ENCODE peak calls at places on chromosomes 7 and 10, in five cellular contexts. Y, D, J, P and O are unnamed samples.

GRCh38 chr10:66799474-66799873 is 126.4 kb upstream of the LRRTM3 start:
- DNase-seq in Y (no peak), D (no peak), J (no peak), P (no peak), O (no peak)

GRCh38 chr10:15715619-15716227 is 4.0 kb downstream of the ITGA8 start:
- DNase-seq in Y (peak), D (no peak), J (no peak), P (no peak), O (no peak)

GRCh38 chr10:27687326-27687725 is 58.3 kb downstream of the MKX start:
- DNase-seq in Y (no peak), D (no peak), J (no peak), P (no peak), O (no peak)

GRCh38 chr10:102504179-102504975 is 605 bp downstream of the SUFU start:
- DNase-seq in Y (no peak), D (no peak), J (no peak), P (no peak), O (peak)

GRCh38 chr10:29926649-29927048 is 132.7 kb downstream of the JCAD start:
- DNase-seq in Y (peak), D (peak), J (no peak), P (no peak), O (peak)

GRCh38 chr7:85000973-85001372 is 185.9 kb downstream of the SEMA3D start:
- DNase-seq in Y (no peak), D (peak), J (no peak), P (no peak), O (no peak)

GRCh38 chr10:70970830-70971229 is 82.5 kb upstream of the PCBD1 start:
- DNase-seq in Y (peak), D (no peak), J (no peak), P (no peak), O (peak)

GRCh38 chr10:56622335-56622973 is 261.4 kb upstream of the ZWINT start:
- DNase-seq in Y (no peak), D (no peak), J (no peak), P (no peak), O (no peak)

GRCh38 chr10:113518415-113518814 is 34.4 kb upstream of the HABP2 start:
- DNase-seq in Y (no peak), D (no peak), J (no peak), P (no peak), O (no peak)

GRCh38 chr10:60290558-60290957 is 99.1 kb downstream of the ANK3 start:
- DNase-seq in Y (no peak), D (no peak), J (no peak), P (no peak), O (no peak)

GRCh38 chr10:59362184-59362966 is at the start of gene FAM13C:
- DNase-seq in Y (peak), D (peak), J (peak), P (no peak), O (peak)

GRCh38 chr7:8443871-8444756 is 10.7 kb downstream of the NXPH1 start:
- DNase-seq in Y (no peak), D (no peak), J (no peak), P (no peak), O (peak)

GRCh38 chr7:99560834-99561734 is 2.6 kb downstream of the ZNF655 start:
- DNase-seq in Y (no peak), D (no peak), J (no peak), P (no peak), O (peak)

GRCh38 chr7:79506481-79506880 is 53.0 kb upstream of the MAGI2 start:
- DNase-seq in Y (peak), D (no peak), J (no peak), P (no peak), O (no peak)

GRCh38 chr10:32259551-32259950 is 87.4 kb downstream of the EPC1 start:
- DNase-seq in Y (no peak), D (no peak), J (no peak), P (no peak), O (no peak)

GRCh38 chr10:32253300-32253699 is 93.7 kb downstream of the EPC1 start:
- DNase-seq in Y (no peak), D (no peak), J (no peak), P (no peak), O (peak)

GRCh38 chr10:32253821-32254220 is 93.1 kb downstream of the EPC1 start:
- DNase-seq in Y (no peak), D (no peak), J (no peak), P (no peak), O (no peak)

DNA sequence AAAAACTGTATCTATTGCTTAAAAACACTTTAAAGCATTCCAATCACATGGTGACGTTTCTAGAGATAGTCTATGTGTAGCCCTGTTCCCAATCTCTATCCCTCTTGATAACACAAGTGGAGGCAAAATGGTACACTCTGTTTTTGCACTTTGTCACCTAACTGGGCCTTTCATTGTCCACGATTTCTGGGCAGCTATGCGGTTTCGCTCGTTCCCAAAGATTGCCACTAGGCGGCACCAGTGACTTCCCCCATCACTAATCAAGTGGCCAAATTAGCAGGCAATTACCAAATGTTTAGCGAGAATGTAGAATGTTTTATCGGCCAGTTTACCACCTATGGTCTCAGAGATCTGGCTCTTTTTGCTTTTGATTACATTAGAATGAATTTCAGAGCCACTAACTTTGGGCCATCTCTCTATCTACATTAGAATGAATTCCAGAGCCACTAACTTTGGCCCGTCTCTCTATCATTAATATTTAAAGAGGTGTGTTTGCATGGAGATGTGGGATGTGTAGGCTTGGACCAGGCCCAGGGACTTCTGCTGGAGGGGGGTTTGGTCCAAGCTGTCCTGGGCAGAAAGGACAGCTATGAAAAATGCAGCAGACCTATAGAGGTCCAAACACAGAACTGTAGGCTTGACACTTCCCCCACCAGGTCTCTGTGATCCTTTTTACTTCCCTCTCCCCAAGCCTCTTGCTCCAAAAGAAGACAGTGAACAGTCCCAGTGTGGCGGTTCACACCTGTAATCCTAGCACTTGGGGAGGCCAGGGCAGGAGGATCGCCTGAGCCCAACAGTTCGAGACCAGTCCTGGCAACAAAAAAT is 90.1 kb downstream of the EPC1 start:
- DNase-seq in Y (peak), D (peak), J (no peak), P (no peak), O (peak)
- H3K4me3 ChIP-seq in Y (no peak), D (no peak), J (no peak), P (no peak), O (no peak)

GRCh38 chr10:36725581-36726520 is 399.5 kb upstream of the ANKRD30A start:
- DNase-seq in Y (peak), D (peak), J (no peak), P (peak), O (peak)
- TF ChIP-seq CTCF in Y (peak), D (peak), J (no peak), P (peak), O (peak)

GRCh38 chr7:44448922-44449321 is 41.5 kb downstream of the NUDCD3 start:
- DNase-seq in Y (no peak), D (no peak), J (no peak), P (no peak), O (no peak)
- H3K4me3 ChIP-seq in Y (no peak), D (no peak), J (no peak), P (no peak), O (no peak)

GRCh38 chr7:159154243-159154642 is 9.6 kb upstream of the VIPR2 start:
- DNase-seq in Y (no peak), D (no peak), J (no peak), P (no peak), O (no peak)
- TF ChIP-seq CTCF in Y (no peak), D (no peak), J (no peak), P (no peak), O (no peak)

DNA sequence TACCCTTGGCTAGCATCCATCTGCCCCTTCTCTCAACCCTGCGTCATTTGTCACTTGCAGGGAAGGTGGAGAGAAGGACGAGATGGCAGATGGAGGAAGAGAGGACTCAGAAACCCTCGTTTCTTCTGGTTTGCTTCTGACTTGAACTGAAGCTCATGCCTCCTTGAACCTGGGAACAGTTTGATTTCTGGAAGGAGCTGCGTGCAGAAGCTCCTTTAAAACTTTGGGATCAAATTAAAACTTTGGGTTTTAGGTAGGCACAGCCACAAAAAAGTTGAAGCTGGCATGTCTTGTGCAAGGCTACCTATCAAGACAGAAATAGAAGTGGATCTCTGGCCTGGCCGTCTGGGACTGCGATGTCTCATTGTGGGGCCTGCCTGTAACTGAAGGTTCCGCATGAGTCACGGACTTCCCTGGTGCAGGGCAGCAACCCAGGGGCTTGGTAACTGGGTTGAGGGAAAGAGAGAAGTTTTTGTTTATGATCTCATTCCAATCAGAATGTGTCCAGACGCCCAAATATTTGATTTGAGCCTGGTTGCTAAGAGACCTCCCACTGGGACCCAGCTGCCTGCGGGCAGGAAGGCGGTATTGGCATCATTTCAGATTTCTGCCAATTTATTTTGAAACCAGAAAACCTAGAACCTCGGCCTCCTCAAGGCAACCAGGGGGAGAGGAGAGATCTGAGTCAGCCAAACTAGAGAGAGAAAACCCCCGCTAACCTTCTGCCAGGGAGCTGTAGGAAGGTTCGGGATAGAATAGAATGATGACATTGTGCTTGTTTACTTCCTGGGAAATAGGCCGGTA is 15.8 kb upstream of the CAMK1D start:
- DNase-seq in Y (peak), D (peak), J (peak), P (peak), O (peak)
- H3K4me3 ChIP-seq in Y (no peak), D (no peak), J (peak), P (no peak), O (no peak)